ENCODE peak calls at places on chromosomes 6 and 20, in four cellular contexts. T, G, X and V are unnamed samples.
A peak's percentile ranks its signal among the peaks of the same experiment; 100 is the strongest.

GRCh38 chr20:16397053-16397452 is 176.2 kb downstream of the KIF16B start:
- DNase-seq in G (peak; percentile 78), X (no peak), T (no peak), V (no peak)

GRCh38 chr6:73739097-73739496 is 43.1 kb downstream of the CD109 start:
- DNase-seq in X (peak; percentile 6), G (no peak), T (peak; percentile 57), V (no peak)

GRCh38 chr6:150267686-150268561 is 100.9 kb upstream of the IYD start:
- DNase-seq in G (no peak), T (no peak), X (no peak), V (no peak)

GRCh38 chr6:163149535-163149848 is 265.0 kb upstream of the QKI start:
- DNase-seq in G (no peak), T (no peak), X (no peak), V (no peak)

GRCh38 chr6:135535989-135536414 is 38.5 kb upstream of the AHI1 start:
- DNase-seq in T (peak; percentile 57), G (no peak), X (peak; percentile 15), V (no peak)

GRCh38 chr6:28207244-28208179 is 17.6 kb upstream of the ZSCAN9 start:
- DNase-seq in G (no peak), X (peak; percentile 65), T (peak; percentile 62), V (peak; percentile 79)

GRCh38 chr6:159469449-159469848 is 223.6 kb downstream of the SOD2 start:
- DNase-seq in T (no peak), X (no peak), G (no peak), V (no peak)

GRCh38 chr20:1280421-1281102 is 14.5 kb downstream of the SNPH start:
- DNase-seq in G (no peak), X (no peak), T (no peak), V (no peak)

GRCh38 chr6:155066371-155066770 is 71.3 kb downstream of the TIAM2 start:
- DNase-seq in T (no peak), G (no peak), X (no peak), V (no peak)

GRCh38 chr6:29493261-29493660 is 5.5 kb upstream of the MAS1L start:
- DNase-seq in X (no peak), G (no peak), T (no peak), V (no peak)

GRCh38 chr20:37417857-37418501 is 72.0 kb downstream of the SRC start:
- DNase-seq in X (no peak), G (no peak), T (no peak), V (no peak)

GRCh38 chr20:25341716-25342680 is 48.6 kb downstream of the ABHD12 start:
- DNase-seq in G (no peak), X (no peak), T (no peak), V (no peak)

GRCh38 chr6:18269253-18269652 is 4.9 kb upstream of the DEK start:
- DNase-seq in G (no peak), T (no peak), X (no peak), V (no peak)

GRCh38 chr6:13538084-13538483 is 36.3 kb upstream of the SIRT5 start:
- DNase-seq in X (no peak), G (no peak), T (peak; percentile 45), V (no peak)